ENCODE peak calls at places on chromosomes 5 and 9, in four cellular contexts. Z is HepG2, L is Panc1, K is K562. F is an unnamed sample.

GRCh38 chr9:27535701-27536118 is 6.1 kb upstream of the MOB3B start:
- DNase-seq in Z (no peak), L (no peak), K (peak), F (no peak)

GRCh38 chr9:5799314-5799713 is 33.6 kb downstream of the ERMP1 start:
- DNase-seq in Z (peak), L (peak), K (peak), F (peak)

GRCh38 chr9:130301483-130302286 is 36.1 kb downstream of the HMCN2 start:
- DNase-seq in Z (no peak), L (no peak), K (no peak), F (no peak)

GRCh38 chr9:117092582-117092981 is 322.3 kb downstream of the ASTN2 start:
- DNase-seq in Z (no peak), L (no peak), K (no peak), F (no peak)

GRCh38 chr9:68981825-68982224 is 32.1 kb downstream of the PRKACG start:
- DNase-seq in Z (no peak), L (no peak), K (no peak), F (no peak)

GRCh38 chr5:181020716-181021115 is 19.4 kb upstream of the BTNL9 start:
- DNase-seq in Z (no peak), L (no peak), K (peak), F (no peak)

GRCh38 chr5:663436-664342 is 29.5 kb downstream of the TPPP start:
- DNase-seq in Z (no peak), L (no peak), K (no peak), F (no peak)

GRCh38 chr9:133862585-133863041 is 124.5 kb upstream of the SARDH start:
- DNase-seq in Z (no peak), L (no peak), K (no peak), F (no peak)

GRCh38 chr9:14258840-14259239 is 55.1 kb downstream of the NFIB start:
- DNase-seq in Z (no peak), L (no peak), K (no peak), F (no peak)

GRCh38 chr5:10704949-10705621 is 55.9 kb downstream of the DAP start:
- DNase-seq in Z (no peak), L (no peak), K (peak), F (peak)

GRCh38 chr9:89664896-89665329 is 60.1 kb downstream of the GADD45G start:
- DNase-seq in Z (no peak), L (no peak), K (no peak), F (no peak)

GRCh38 chr9:87888501-87888900 is 5.8 kb downstream of the SPATA31E1 start:
- DNase-seq in Z (no peak), L (no peak), K (no peak), F (no peak)

GRCh38 chr5:30401479-30402058 is 791.9 kb upstream of the CDH6 start:
- DNase-seq in Z (peak), L (peak), K (no peak), F (no peak)
- TF ChIP-seq TCF7L2 in Z (no peak), L (no peak), K (no peak), F (no peak)

GRCh38 chr5:138755084-138755748 is 2.0 kb downstream of the CTNNA1 start:
- DNase-seq in Z (no peak), L (no peak), K (no peak), F (no peak)

GRCh38 chr5:138752951-138753793 is at the start of gene CTNNA1:
- DNase-seq in Z (peak), L (no peak), K (peak), F (peak)

GRCh38 chr5:138754699-138755057 is 1.5 kb downstream of the CTNNA1 start:
- DNase-seq in Z (no peak), L (no peak), K (no peak), F (peak)

GRCh38 chr5:138752341-138752950 is 779 bp upstream of the CTNNA1 start:
- DNase-seq in Z (peak), L (peak), K (peak), F (peak)

GRCh38 chr5:138753794-138754698 is 821 bp downstream of the CTNNA1 start:
- DNase-seq in Z (peak), L (peak), K (peak), F (peak)
- TF ChIP-seq REST in Z (no peak), L (no peak), K (no peak), F (no peak)

DNA sequence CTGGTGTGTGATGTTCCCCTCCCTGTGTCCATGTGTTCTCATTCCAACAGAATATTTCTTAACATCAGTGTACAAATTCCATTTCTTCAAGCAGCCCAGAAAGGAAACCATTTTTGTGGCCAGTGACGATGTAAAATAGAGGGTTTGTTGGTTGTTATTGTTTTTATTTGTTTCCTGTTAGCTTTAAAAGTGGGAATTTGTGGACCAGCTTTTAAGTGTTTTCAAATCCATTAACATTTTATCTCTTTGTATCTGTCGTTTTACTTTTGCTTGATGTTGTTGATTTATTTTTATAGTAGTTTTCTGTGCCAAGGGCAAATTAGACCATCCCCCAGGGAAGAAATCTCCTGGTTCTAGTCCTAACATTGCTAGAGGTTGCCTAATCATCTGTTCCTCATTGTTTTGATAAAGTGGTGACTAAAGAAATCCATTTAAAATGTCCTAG is 100.0 kb downstream of the GDNF start:
- DNase-seq in Z (no peak), L (no peak), K (no peak), F (no peak)
- TF ChIP-seq TCF7L2 in Z (no peak), L (no peak), K (no peak), F (no peak)

GRCh38 chr5:152542741-152543140 is 137.7 kb upstream of the NMUR2 start:
- DNase-seq in Z (no peak), L (no peak), K (no peak), F (no peak)
- TF ChIP-seq REST in Z (peak), L (peak), K (no peak), F (peak)

DNA sequence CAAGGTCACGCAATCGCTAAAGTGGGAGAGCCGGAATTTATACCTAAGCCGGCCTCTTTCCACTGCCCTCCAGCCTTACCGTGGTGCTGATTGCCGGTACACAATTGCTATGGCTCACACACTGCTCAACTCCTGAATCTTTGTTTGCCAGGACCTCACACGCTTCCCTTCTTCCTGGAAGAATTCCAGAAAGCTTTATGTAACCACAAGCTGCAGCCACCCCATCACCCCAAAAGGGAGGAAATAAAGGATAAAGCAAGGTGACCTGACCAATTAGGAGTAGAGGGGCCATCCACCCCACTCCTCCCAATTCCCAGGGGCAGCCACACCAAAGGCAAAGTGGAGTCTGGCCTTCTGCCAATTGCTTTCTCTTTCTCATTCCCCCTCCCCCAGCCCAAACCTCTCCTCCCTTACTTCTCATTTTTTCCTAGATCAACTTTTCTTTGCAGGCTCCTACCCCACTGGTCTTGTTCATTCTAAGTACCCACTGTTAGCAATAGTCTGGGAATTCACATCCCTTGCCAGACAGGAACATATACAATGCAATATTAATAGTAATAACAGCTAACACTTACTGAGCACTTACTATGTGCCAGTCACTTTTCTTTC is 18.0 kb upstream of the CDC23 start:
- DNase-seq in Z (peak), L (no peak), K (peak), F (no peak)
- TF ChIP-seq TCF7L2 in Z (no peak), L (no peak), K (no peak), F (no peak)

GRCh38 chr9:99189186-99189585 is 32.6 kb downstream of the ALG2 start:
- DNase-seq in Z (no peak), L (no peak), K (no peak), F (no peak)
- TF ChIP-seq REST in Z (no peak), L (no peak), K (no peak), F (no peak)